ENCODE peak calls at places on chromosome 18, in six cellular contexts. One of them, this sample, is unnamed.

GRCh38 chr18:68428026-68428425 is 286.9 kb downstream of the TMX3 start:
- DNase-seq in brain microvascular endothelial cell: peak
- DNase-seq in fibroblast of mammary gland: peak
- DNase-seq in astrocyte of the spinal cord: peak
- DNase-seq in cardiac muscle cell: peak
- DNase-seq in stomach: no peak
- DNase-seq in this sample: no peak

GRCh38 chr18:23133860-23134779 is 1.2 kb upstream of the CABLES1 start:
- DNase-seq in brain microvascular endothelial cell: no peak
- DNase-seq in stomach: peak
- DNase-seq in cardiac muscle cell: no peak
- DNase-seq in astrocyte of the spinal cord: no peak
- DNase-seq in fibroblast of mammary gland: no peak
- DNase-seq in this sample: peak

GRCh38 chr18:49618741-49619392 is 57.0 kb downstream of the LIPG start:
- DNase-seq in fibroblast of mammary gland: no peak
- DNase-seq in cardiac muscle cell: peak
- DNase-seq in astrocyte of the spinal cord: no peak
- DNase-seq in stomach: no peak
- DNase-seq in brain microvascular endothelial cell: no peak
- DNase-seq in this sample: no peak

GRCh38 chr18:55219823-55220222 is 260.6 kb upstream of the CCDC68 start:
- DNase-seq in astrocyte of the spinal cord: no peak
- DNase-seq in stomach: no peak
- DNase-seq in brain microvascular endothelial cell: no peak
- DNase-seq in fibroblast of mammary gland: no peak
- DNase-seq in cardiac muscle cell: no peak
- DNase-seq in this sample: no peak

GRCh38 chr18:7196421-7196820 is 34.5 kb upstream of the LRRC30 start:
- DNase-seq in brain microvascular endothelial cell: no peak
- DNase-seq in cardiac muscle cell: no peak
- DNase-seq in astrocyte of the spinal cord: no peak
- DNase-seq in stomach: no peak
- DNase-seq in fibroblast of mammary gland: no peak
- DNase-seq in this sample: no peak

GRCh38 chr18:49447810-49448745 is 12.4 kb downstream of the DYM start:
- DNase-seq in stomach: no peak
- DNase-seq in fibroblast of mammary gland: peak
- DNase-seq in astrocyte of the spinal cord: peak
- DNase-seq in cardiac muscle cell: peak
- DNase-seq in brain microvascular endothelial cell: peak
- DNase-seq in this sample: no peak

GRCh38 chr18:44996261-44996660 is 315.6 kb downstream of the SETBP1 start:
- DNase-seq in stomach: no peak
- DNase-seq in fibroblast of mammary gland: no peak
- DNase-seq in astrocyte of the spinal cord: no peak
- DNase-seq in cardiac muscle cell: no peak
- DNase-seq in brain microvascular endothelial cell: no peak
- DNase-seq in this sample: no peak

GRCh38 chr18:12233378-12233777 is 20.8 kb upstream of the CIDEA start:
- DNase-seq in stomach: no peak
- DNase-seq in fibroblast of mammary gland: no peak
- DNase-seq in astrocyte of the spinal cord: peak
- DNase-seq in cardiac muscle cell: peak
- DNase-seq in brain microvascular endothelial cell: peak
- DNase-seq in this sample: no peak

GRCh38 chr18:43013489-43013888 is 102.0 kb downstream of the RIT2 start:
- DNase-seq in brain microvascular endothelial cell: peak
- DNase-seq in fibroblast of mammary gland: peak
- DNase-seq in astrocyte of the spinal cord: peak
- DNase-seq in stomach: no peak
- DNase-seq in cardiac muscle cell: peak
- DNase-seq in this sample: no peak

GRCh38 chr18:68662779-68663178 is 52.1 kb downstream of the TMX3 start:
- DNase-seq in cardiac muscle cell: peak
- DNase-seq in brain microvascular endothelial cell: peak
- DNase-seq in fibroblast of mammary gland: peak
- DNase-seq in astrocyte of the spinal cord: peak
- DNase-seq in stomach: no peak
- DNase-seq in this sample: no peak

GRCh38 chr18:8695932-8696510 is 9.3 kb upstream of the MTCL1 start:
- DNase-seq in stomach: no peak
- DNase-seq in astrocyte of the spinal cord: no peak
- DNase-seq in brain microvascular endothelial cell: no peak
- DNase-seq in cardiac muscle cell: no peak
- DNase-seq in fibroblast of mammary gland: no peak
- DNase-seq in this sample: no peak

GRCh38 chr18:24860978-24861680 is 400.7 kb downstream of the HRH4 start:
- DNase-seq in brain microvascular endothelial cell: no peak
- DNase-seq in cardiac muscle cell: no peak
- DNase-seq in stomach: no peak
- DNase-seq in fibroblast of mammary gland: no peak
- DNase-seq in astrocyte of the spinal cord: no peak
- DNase-seq in this sample: no peak

GRCh38 chr18:32470713-32471633 is at the start of gene GAREM1:
- DNase-seq in astrocyte of the spinal cord: peak
- DNase-seq in brain microvascular endothelial cell: peak
- DNase-seq in cardiac muscle cell: peak
- DNase-seq in fibroblast of mammary gland: peak
- DNase-seq in stomach: peak
- DNase-seq in this sample: peak
- TF ChIP-seq CTCF in astrocyte of the spinal cord: peak
- TF ChIP-seq CTCF in brain microvascular endothelial cell: peak
- TF ChIP-seq CTCF in cardiac muscle cell: peak
- TF ChIP-seq CTCF in fibroblast of mammary gland: no peak
- TF ChIP-seq CTCF in stomach: peak
- TF ChIP-seq CTCF in this sample: peak

GRCh38 chr18:47594063-47594462 is 336.4 kb downstream of the SMAD2 start:
- DNase-seq in cardiac muscle cell: no peak
- DNase-seq in stomach: no peak
- DNase-seq in brain microvascular endothelial cell: no peak
- DNase-seq in astrocyte of the spinal cord: no peak
- DNase-seq in fibroblast of mammary gland: no peak
- DNase-seq in this sample: no peak
- TF ChIP-seq CTCF in cardiac muscle cell: no peak
- TF ChIP-seq CTCF in stomach: no peak
- TF ChIP-seq CTCF in brain microvascular endothelial cell: no peak
- TF ChIP-seq CTCF in astrocyte of the spinal cord: no peak
- TF ChIP-seq CTCF in fibroblast of mammary gland: no peak
- TF ChIP-seq CTCF in this sample: no peak

GRCh38 chr18:56563568-56563967 is 74.8 kb downstream of the TXNL1 start:
- DNase-seq in stomach: no peak
- DNase-seq in astrocyte of the spinal cord: no peak
- DNase-seq in fibroblast of mammary gland: no peak
- DNase-seq in cardiac muscle cell: no peak
- DNase-seq in brain microvascular endothelial cell: no peak
- DNase-seq in this sample: no peak
- TF ChIP-seq CTCF in stomach: no peak
- TF ChIP-seq CTCF in astrocyte of the spinal cord: peak
- TF ChIP-seq CTCF in fibroblast of mammary gland: peak
- TF ChIP-seq CTCF in cardiac muscle cell: no peak
- TF ChIP-seq CTCF in brain microvascular endothelial cell: peak
- TF ChIP-seq CTCF in this sample: peak

DNA sequence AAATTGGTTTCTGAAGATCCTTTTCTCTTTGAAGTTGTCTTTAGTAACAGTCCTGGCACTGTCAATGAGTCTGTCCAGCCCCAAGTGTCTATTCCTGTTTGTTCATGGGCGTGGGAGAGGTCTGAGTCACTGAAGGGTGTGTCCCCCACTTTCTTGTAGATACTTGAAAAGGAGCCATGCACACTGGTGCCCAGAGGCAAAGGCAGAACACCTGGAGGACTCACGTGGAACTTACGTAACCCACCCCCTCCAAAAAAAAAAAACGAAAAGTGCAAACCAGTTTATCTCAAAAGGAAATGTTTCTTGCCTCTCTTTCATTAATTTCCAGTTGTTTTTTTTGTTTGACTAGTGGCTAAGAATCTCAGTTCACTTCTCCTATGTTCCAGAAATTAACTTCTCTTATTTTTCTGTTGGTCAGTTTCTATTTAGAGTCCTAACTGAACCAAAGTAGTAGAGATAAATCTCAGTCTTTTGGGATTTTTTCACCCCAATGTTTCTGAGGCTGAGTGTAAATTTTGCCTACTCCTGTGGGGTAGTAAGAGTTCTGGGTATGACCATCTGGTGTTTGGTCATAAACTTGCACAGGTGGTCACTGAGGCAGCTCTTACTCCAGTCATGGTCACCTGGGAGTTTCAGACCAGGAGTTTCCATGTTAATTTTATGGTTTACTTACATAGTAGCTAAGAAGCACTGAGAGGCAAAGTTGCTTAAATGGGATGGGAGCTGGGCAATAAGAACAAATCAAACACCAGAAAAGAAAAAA is 54.9 kb downstream of the DSC3 start:
- DNase-seq in fibroblast of mammary gland: peak
- DNase-seq in brain microvascular endothelial cell: no peak
- DNase-seq in astrocyte of the spinal cord: no peak
- DNase-seq in stomach: peak
- DNase-seq in cardiac muscle cell: peak
- DNase-seq in this sample: no peak
- TF ChIP-seq CTCF in fibroblast of mammary gland: no peak
- TF ChIP-seq CTCF in brain microvascular endothelial cell: no peak
- TF ChIP-seq CTCF in astrocyte of the spinal cord: no peak
- TF ChIP-seq CTCF in stomach: no peak
- TF ChIP-seq CTCF in cardiac muscle cell: no peak
- TF ChIP-seq CTCF in this sample: no peak

GRCh38 chr18:1036926-1037325 is 132.3 kb downstream of the ADCYAP1 start:
- DNase-seq in cardiac muscle cell: no peak
- DNase-seq in brain microvascular endothelial cell: no peak
- DNase-seq in astrocyte of the spinal cord: no peak
- DNase-seq in fibroblast of mammary gland: no peak
- DNase-seq in stomach: no peak
- DNase-seq in this sample: no peak

GRCh38 chr18:1034971-1035370 is 130.3 kb downstream of the ADCYAP1 start:
- DNase-seq in cardiac muscle cell: no peak
- DNase-seq in brain microvascular endothelial cell: no peak
- DNase-seq in fibroblast of mammary gland: no peak
- DNase-seq in astrocyte of the spinal cord: no peak
- DNase-seq in stomach: no peak
- DNase-seq in this sample: no peak

GRCh38 chr18:1039421-1039820 is 134.8 kb downstream of the ADCYAP1 start:
- DNase-seq in astrocyte of the spinal cord: no peak
- DNase-seq in stomach: no peak
- DNase-seq in brain microvascular endothelial cell: no peak
- DNase-seq in fibroblast of mammary gland: no peak
- DNase-seq in cardiac muscle cell: no peak
- DNase-seq in this sample: no peak

DNA sequence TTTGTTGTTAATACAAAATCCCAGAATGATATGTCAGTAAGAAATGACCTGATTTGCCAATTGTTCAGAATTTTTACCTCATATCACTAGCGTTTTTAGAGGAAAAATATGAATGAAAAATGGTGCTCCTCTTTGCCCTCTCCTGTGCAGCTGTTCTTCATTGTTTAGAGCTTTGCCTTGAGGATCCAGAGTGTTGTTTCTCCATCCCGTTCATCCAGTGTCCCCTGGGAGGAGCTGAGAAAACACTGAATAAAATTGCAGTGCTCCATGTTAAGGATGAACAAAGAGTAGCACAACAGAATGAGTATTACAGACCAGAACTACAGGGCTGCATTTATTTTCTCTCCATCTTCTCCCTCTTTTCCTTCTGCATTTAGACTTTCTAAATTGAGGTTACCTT is 133.1 kb downstream of the ADCYAP1 start:
- DNase-seq in astrocyte of the spinal cord: no peak
- DNase-seq in cardiac muscle cell: no peak
- DNase-seq in brain microvascular endothelial cell: no peak
- DNase-seq in fibroblast of mammary gland: no peak
- DNase-seq in stomach: no peak
- DNase-seq in this sample: no peak
- TF ChIP-seq CTCF in astrocyte of the spinal cord: no peak
- TF ChIP-seq CTCF in cardiac muscle cell: no peak
- TF ChIP-seq CTCF in brain microvascular endothelial cell: no peak
- TF ChIP-seq CTCF in fibroblast of mammary gland: no peak
- TF ChIP-seq CTCF in stomach: no peak
- TF ChIP-seq CTCF in this sample: no peak

DNA sequence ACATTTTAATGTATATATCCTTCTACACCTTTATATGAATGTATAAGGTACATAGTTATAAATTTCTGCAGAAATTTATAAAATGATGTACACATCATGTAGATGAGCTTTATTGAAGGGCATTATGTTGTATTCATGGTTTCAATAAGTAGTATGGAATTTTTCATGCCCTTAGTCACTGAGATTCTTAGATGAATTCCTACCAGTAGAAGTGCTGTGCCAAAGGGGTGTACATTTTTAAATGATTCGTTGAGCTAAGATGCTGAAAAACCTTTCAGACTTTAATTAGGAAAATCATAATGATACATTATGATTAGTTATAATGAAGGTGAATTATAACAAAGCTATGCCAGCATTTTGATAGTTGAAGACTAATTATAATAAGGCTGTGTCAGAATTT is 115.2 kb downstream of the ZNF236 start:
- DNase-seq in astrocyte of the spinal cord: no peak
- DNase-seq in brain microvascular endothelial cell: no peak
- DNase-seq in fibroblast of mammary gland: no peak
- DNase-seq in stomach: no peak
- DNase-seq in cardiac muscle cell: no peak
- DNase-seq in this sample: no peak
- TF ChIP-seq CTCF in astrocyte of the spinal cord: no peak
- TF ChIP-seq CTCF in brain microvascular endothelial cell: no peak
- TF ChIP-seq CTCF in fibroblast of mammary gland: no peak
- TF ChIP-seq CTCF in stomach: no peak
- TF ChIP-seq CTCF in cardiac muscle cell: no peak
- TF ChIP-seq CTCF in this sample: no peak

This sample was measured in progenitor cell of endocrine pancreas.